ENCODE peak calls at places on chromosomes 11 and 22, in four cellular contexts. One of them, this sample, is unnamed.

GRCh38 chr22:30864441-30865420 is 103.8 kb downstream of the MORC2 start:
- DNase-seq in SK-N-SH: peak
- DNase-seq in HepG2: no peak
- DNase-seq in K562: peak
- DNase-seq in this sample: no peak

GRCh38 chr11:113242767-113243397 is 71.5 kb upstream of the TTC12 start:
- DNase-seq in SK-N-SH: no peak
- DNase-seq in HepG2: no peak
- DNase-seq in K562: no peak
- DNase-seq in this sample: no peak

GRCh38 chr11:58334708-58335107 is 24.2 kb downstream of the OR5B17 start:
- DNase-seq in SK-N-SH: no peak
- DNase-seq in HepG2: no peak
- DNase-seq in K562: no peak
- DNase-seq in this sample: no peak

GRCh38 chr11:123588117-123588815 is 66.2 kb downstream of the SCN3B start:
- DNase-seq in SK-N-SH: no peak
- DNase-seq in HepG2: peak
- DNase-seq in K562: no peak
- DNase-seq in this sample: no peak

GRCh38 chr11:118834428-118835028 is 43.6 kb upstream of the DDX6 start:
- DNase-seq in SK-N-SH: no peak
- DNase-seq in HepG2: no peak
- DNase-seq in K562: no peak
- DNase-seq in this sample: no peak

GRCh38 chr11:45661417-45662055 is 3.9 kb downstream of the CHST1 start:
- DNase-seq in SK-N-SH: no peak
- DNase-seq in HepG2: no peak
- DNase-seq in K562: no peak
- DNase-seq in this sample: no peak

GRCh38 chr22:50140615-50141014 is 29.9 kb upstream of the PANX2 start:
- DNase-seq in SK-N-SH: no peak
- DNase-seq in HepG2: peak
- DNase-seq in K562: no peak
- DNase-seq in this sample: no peak

GRCh38 chr11:93939084-93939780 is 81.9 kb upstream of the HEPHL1 start:
- DNase-seq in SK-N-SH: no peak
- DNase-seq in HepG2: no peak
- DNase-seq in K562: no peak
- DNase-seq in this sample: no peak

GRCh38 chr22:30086496-30086895 is 6.2 kb downstream of the HORMAD2 start:
- DNase-seq in SK-N-SH: no peak
- DNase-seq in HepG2: no peak
- DNase-seq in K562: no peak
- DNase-seq in this sample: no peak

GRCh38 chr11:73939096-73939495 is 11.7 kb upstream of the DNAJB13 start:
- DNase-seq in SK-N-SH: no peak
- DNase-seq in HepG2: no peak
- DNase-seq in K562: no peak
- DNase-seq in this sample: no peak

GRCh38 chr11:67441731-67442401 is 1.4 kb downstream of the CORO1B start:
- DNase-seq in SK-N-SH: no peak
- DNase-seq in HepG2: no peak
- DNase-seq in K562: no peak
- DNase-seq in this sample: no peak

GRCh38 chr11:130144129-130144528 is 15.5 kb upstream of the ST14 start:
- DNase-seq in SK-N-SH: no peak
- DNase-seq in HepG2: peak
- DNase-seq in K562: no peak
- DNase-seq in this sample: no peak

GRCh38 chr22:46107089-46107664 is 43.1 kb upstream of the PPARA start:
- DNase-seq in SK-N-SH: peak
- DNase-seq in HepG2: no peak
- DNase-seq in K562: no peak
- DNase-seq in this sample: no peak

GRCh38 chr22:39954584-39955055 is 5.6 kb upstream of the TMA7B start:
- DNase-seq in SK-N-SH: no peak
- DNase-seq in HepG2: peak
- DNase-seq in K562: no peak
- DNase-seq in this sample: no peak

GRCh38 chr11:67648796-67649613 is 1.5 kb downstream of the ACY3 start:
- DNase-seq in SK-N-SH: no peak
- DNase-seq in HepG2: no peak
- DNase-seq in K562: no peak
- DNase-seq in this sample: no peak

GRCh38 chr11:121795206-121795605 is 320.8 kb downstream of the BLID start:
- DNase-seq in SK-N-SH: peak
- DNase-seq in HepG2: no peak
- DNase-seq in K562: no peak
- DNase-seq in this sample: no peak

GRCh38 chr11:61814958-61815789 is 1.6 kb downstream of the FADS1 start:
- DNase-seq in SK-N-SH: peak
- DNase-seq in HepG2: peak
- DNase-seq in K562: peak
- DNase-seq in this sample: peak

GRCh38 chr11:44680982-44681597 is 45.7 kb upstream of the TSPAN18 start:
- DNase-seq in SK-N-SH: no peak
- DNase-seq in HepG2: no peak
- DNase-seq in K562: no peak
- DNase-seq in this sample: no peak

GRCh38 chr22:29951675-29952413 is 68.9 kb downstream of the MTMR3 start:
- DNase-seq in SK-N-SH: peak
- DNase-seq in HepG2: no peak
- DNase-seq in K562: peak
- DNase-seq in this sample: no peak

GRCh38 chr22:27509132-27509920 is 292.2 kb downstream of the MN1 start:
- DNase-seq in SK-N-SH: no peak
- DNase-seq in HepG2: no peak
- DNase-seq in K562: no peak
- DNase-seq in this sample: no peak

GRCh38 chr11:67032830-67033555 is 10.1 kb downstream of the SYT12 start:
- DNase-seq in SK-N-SH: no peak
- DNase-seq in HepG2: no peak
- DNase-seq in K562: no peak
- DNase-seq in this sample: no peak

GRCh38 chr11:78076733-78077403 is 2.8 kb downstream of the NDUFC2 start:
- DNase-seq in SK-N-SH: no peak
- DNase-seq in HepG2: no peak
- DNase-seq in K562: no peak
- DNase-seq in this sample: no peak

GRCh38 chr11:70668204-70669202 is 270.2 kb downstream of the CTTN start:
- DNase-seq in SK-N-SH: no peak
- DNase-seq in HepG2: no peak
- DNase-seq in K562: no peak
- DNase-seq in this sample: peak

GRCh38 chr11:117318738-117319137 is 2.7 kb upstream of the BACE1 start:
- DNase-seq in SK-N-SH: no peak
- DNase-seq in HepG2: no peak
- DNase-seq in K562: no peak
- DNase-seq in this sample: no peak

GRCh38 chr11:82268627-82269026 is 465.0 kb downstream of the FAM181B start:
- DNase-seq in SK-N-SH: no peak
- DNase-seq in HepG2: no peak
- DNase-seq in K562: no peak
- DNase-seq in this sample: no peak
- TF ChIP-seq SIN3A in SK-N-SH: no peak
- TF ChIP-seq SIN3A in HepG2: no peak
- TF ChIP-seq SIN3A in K562: no peak
- TF ChIP-seq SIN3A in this sample: no peak

DNA sequence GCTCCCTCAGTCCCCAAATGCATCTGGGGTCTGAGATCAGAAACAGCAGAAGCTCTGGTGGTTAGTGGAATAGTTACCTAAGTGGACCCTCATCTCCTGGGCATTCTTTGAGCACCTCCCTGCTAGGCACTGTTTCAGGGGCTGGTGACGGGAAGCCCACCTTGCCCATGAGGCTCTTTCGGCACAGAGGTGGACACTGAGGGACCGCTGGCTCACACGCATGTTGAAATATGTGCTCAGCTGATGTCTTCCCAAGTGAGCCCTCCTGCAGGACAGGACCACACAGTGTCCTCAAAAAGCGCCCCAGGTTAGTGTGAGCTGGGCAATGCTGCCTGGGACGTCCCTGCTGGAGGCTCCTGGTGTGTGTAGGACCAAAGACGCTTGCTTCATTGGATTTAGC is 1379.9 kb downstream of the TBC1D22A start:
- DNase-seq in SK-N-SH: no peak
- DNase-seq in HepG2: no peak
- DNase-seq in K562: no peak
- DNase-seq in this sample: no peak
- TF ChIP-seq SIN3A in SK-N-SH: no peak
- TF ChIP-seq SIN3A in HepG2: no peak
- TF ChIP-seq SIN3A in K562: no peak
- TF ChIP-seq SIN3A in this sample: no peak

DNA sequence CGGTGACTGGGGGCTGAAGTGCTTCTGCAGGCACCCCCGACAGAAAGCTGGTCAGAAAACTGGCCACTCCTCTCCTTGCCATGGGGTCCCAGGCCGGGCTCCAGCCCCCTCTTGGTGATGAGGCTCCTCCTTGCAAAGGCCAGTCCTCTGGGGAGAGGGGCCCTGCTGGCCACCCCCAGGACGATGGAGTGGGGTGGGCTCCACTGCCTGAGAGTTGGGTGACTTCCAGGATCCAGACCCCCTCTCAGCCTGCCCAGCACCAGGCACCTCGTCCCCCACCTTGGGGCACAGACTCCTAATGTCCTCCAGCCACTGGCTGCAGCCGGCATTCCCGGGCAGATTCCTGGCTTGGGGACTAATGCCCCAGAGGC is 441 bp upstream of the RPS6KA4 start:
- DNase-seq in SK-N-SH: no peak
- DNase-seq in HepG2: no peak
- DNase-seq in K562: no peak
- DNase-seq in this sample: no peak
- TF ChIP-seq SIN3A in SK-N-SH: no peak
- TF ChIP-seq SIN3A in HepG2: no peak
- TF ChIP-seq SIN3A in K562: no peak
- TF ChIP-seq SIN3A in this sample: no peak

DNA sequence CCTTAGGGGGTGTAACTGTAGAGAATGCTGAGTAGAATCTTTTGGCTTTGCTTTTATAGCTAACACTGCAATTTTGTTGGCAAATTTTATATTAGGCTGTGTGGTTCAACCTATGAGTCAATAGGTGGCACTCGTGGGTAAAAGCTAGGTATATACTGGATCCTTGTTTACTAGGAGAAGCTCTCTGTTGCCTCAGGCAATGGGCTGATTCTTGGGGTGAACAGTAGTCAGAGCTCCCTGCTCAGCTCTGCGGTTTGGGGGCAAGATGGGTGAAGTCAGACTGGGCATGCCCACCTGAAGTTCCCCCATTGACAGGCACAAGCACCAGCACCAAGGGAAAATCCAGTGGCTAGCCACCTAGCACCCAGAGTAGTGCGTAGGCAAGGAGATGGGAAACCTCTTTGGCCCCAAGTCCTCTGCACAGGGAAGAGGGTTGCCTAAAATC is 238.7 kb downstream of the FAM181B start:
- DNase-seq in SK-N-SH: peak
- DNase-seq in HepG2: peak
- DNase-seq in K562: no peak
- DNase-seq in this sample: no peak
- TF ChIP-seq SIN3A in SK-N-SH: no peak
- TF ChIP-seq SIN3A in HepG2: no peak
- TF ChIP-seq SIN3A in K562: no peak
- TF ChIP-seq SIN3A in this sample: no peak

GRCh38 chr11:8745431-8745986 is 62.9 kb downstream of the RPL27A start:
- DNase-seq in SK-N-SH: no peak
- DNase-seq in HepG2: no peak
- DNase-seq in K562: no peak
- DNase-seq in this sample: no peak
- TF ChIP-seq SIN3A in SK-N-SH: no peak
- TF ChIP-seq SIN3A in HepG2: no peak
- TF ChIP-seq SIN3A in K562: no peak
- TF ChIP-seq SIN3A in this sample: no peak

This sample was measured in Panc1.